ENCODE peak calls at places on chromosomes 16 and 17, in nine cellular contexts. N is suprapubic skin, G is sigmoid colon, V is upper lobe of left lung, I is tibial nerve, U is body of pancreas, E is ovary, O is A549, Z is thyroid gland. L is an unnamed sample.
A peak's percentile ranks its signal among the peaks of the same experiment; 100 is the strongest.

GRCh38 chr17:76027159-76027839 is at the start of gene EVPL:
- DNase-seq in Z (peak; percentile 98), I (no peak), E (no peak), G (no peak), U (peak; percentile 75), O (peak; percentile 62), V (peak; percentile 96), N (no peak), L (no peak)

GRCh38 chr17:38879878-38880727 is 10.2 kb downstream of the LASP1 start:
- DNase-seq in N (no peak), Z (peak; percentile 68), O (peak; percentile 95), V (no peak), U (peak; percentile 68), I (no peak), G (peak; percentile 79), E (peak; percentile 64), L (no peak)

GRCh38 chr16:81190667-81191066 is 47.8 kb upstream of the BCO1 start:
- DNase-seq in I (no peak), U (no peak), N (no peak), O (peak; percentile 54), E (no peak), V (no peak), G (no peak), Z (no peak), L (no peak)

GRCh38 chr16:3186946-3187690 is 886 bp upstream of the OR1F1 start:
- DNase-seq in U (no peak), V (no peak), G (no peak), E (no peak), Z (no peak), I (no peak), O (no peak), N (no peak), L (no peak)

GRCh38 chr17:65018612-65019290 is 37.8 kb downstream of the GNA13 start:
- DNase-seq in V (no peak), Z (no peak), U (no peak), E (no peak), N (no peak), O (no peak), I (no peak), G (no peak), L (no peak)

GRCh38 chr17:35160354-35161201 is 13.0 kb downstream of the UNC45B start:
- DNase-seq in O (no peak), G (no peak), E (no peak), V (no peak), U (no peak), I (no peak), N (no peak), Z (no peak), L (no peak)

GRCh38 chr16:70706948-70707465 is 21.2 kb upstream of the MTSS2 start:
- DNase-seq in G (peak; percentile 90), O (peak; percentile 74), E (peak; percentile 65), Z (no peak), V (no peak), U (no peak), I (no peak), N (no peak), L (no peak)

GRCh38 chr16:72909196-72909595 is 138.7 kb downstream of the ZFHX3 start:
- DNase-seq in U (no peak), N (no peak), O (no peak), Z (no peak), E (no peak), I (no peak), G (no peak), V (no peak), L (no peak)

GRCh38 chr16:19481769-19482168 is 40.1 kb downstream of the GDE1 start:
- DNase-seq in N (no peak), I (no peak), E (no peak), Z (no peak), G (no peak), O (no peak), V (no peak), U (no peak), L (no peak)

GRCh38 chr16:3952342-3953131 is 72.0 kb upstream of the CREBBP start:
- DNase-seq in U (peak; percentile 62), V (no peak), I (peak; percentile 89), N (peak; percentile 91), G (peak; percentile 90), Z (peak; percentile 46), E (peak; percentile 65), O (no peak), L (peak; percentile 91)

GRCh38 chr17:37406635-37407455 is at the start of the genes ACACA and TADA2A:
- DNase-seq in N (peak; percentile 86), G (peak; percentile 88), E (peak; percentile 62), O (peak; percentile 93), V (peak; percentile 80), U (peak; percentile 83), I (peak; percentile 44), Z (peak; percentile 80), L (peak; percentile 90)

GRCh38 chr17:68057531-68057952 is 22.0 kb downstream of the KPNA2 start:
- DNase-seq in G (no peak), E (no peak), I (no peak), U (peak; percentile 13), N (no peak), Z (no peak), V (peak; percentile 25), O (no peak), L (no peak)

GRCh38 chr16:75494696-75495601 is at the start of gene CHST6:
- DNase-seq in U (peak; percentile 11), G (no peak), I (no peak), Z (peak; percentile 44), V (no peak), O (no peak), E (no peak), N (no peak), L (peak; percentile 57)

DNA sequence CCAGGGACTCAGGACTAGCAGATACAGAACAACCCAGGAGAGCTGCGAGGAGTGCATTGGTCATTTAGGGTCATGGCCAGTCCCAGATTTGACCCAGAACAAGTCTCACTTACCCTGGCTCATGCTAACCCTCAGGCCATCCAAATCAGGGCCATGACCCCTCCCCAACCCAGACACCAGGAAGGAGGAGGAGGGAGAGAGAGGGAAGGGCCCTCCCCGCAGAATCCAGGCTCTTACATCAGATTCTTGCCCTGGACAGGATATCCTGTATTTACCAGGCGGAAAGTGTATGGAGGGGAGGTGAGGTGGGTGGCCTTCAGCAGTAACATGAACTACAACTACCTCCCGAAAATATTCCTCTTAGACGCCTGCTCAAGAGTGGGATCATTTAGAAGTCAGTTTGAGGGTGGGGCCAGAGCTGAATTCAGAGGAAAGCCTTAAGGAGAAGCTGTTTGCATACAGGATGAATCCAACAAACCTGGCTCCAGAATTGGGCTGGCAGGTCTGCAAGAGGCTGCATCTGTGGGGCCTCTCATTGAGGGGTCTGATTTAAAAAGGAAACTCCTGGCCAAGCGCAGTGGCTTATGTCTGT is 2.1 kb downstream of the VAT1 start:
- DNase-seq in Z (no peak), I (no peak), U (no peak), V (no peak), O (no peak), N (no peak), E (no peak), G (no peak), L (peak; percentile 41)
- TF ChIP-seq POLR2A in Z (no peak), I (no peak), U (no peak), V (no peak), O (no peak), N (no peak), E (no peak), G (no peak), L (no peak)

GRCh38 chr17:1095093-1095852 is 84.5 kb downstream of the ABR start:
- DNase-seq in U (peak; percentile 51), O (no peak), I (no peak), V (peak; percentile 92), E (no peak), N (no peak), Z (no peak), G (no peak), L (peak; percentile 51)
- H3K27ac ChIP-seq in U (no peak overlapping the region), O (no peak overlapping the region), I (peak overlapping the region; percentile 59), V (peak overlapping the region; percentile 94), E (no peak overlapping the region), N (peak overlapping the region; percentile 70), Z (no peak overlapping the region), G (no peak overlapping the region), L (peak overlapping the region; percentile 96)

GRCh38 chr16:549544-550263 is 10.5 kb upstream of the PRR35 start:
- DNase-seq in E (no peak), O (no peak), U (no peak), N (no peak), G (no peak), V (no peak), Z (no peak), I (no peak), L (no peak)

GRCh38 chr16:543301-544164 is 16.0 kb downstream of the CAPN15 start:
- DNase-seq in E (no peak), V (no peak), Z (no peak), U (no peak), G (no peak), N (no peak), I (no peak), O (no peak), L (no peak)

GRCh38 chr16:544517-544916 is 15.7 kb upstream of the PRR35 start:
- DNase-seq in G (no peak), E (no peak), O (no peak), N (no peak), U (no peak), I (no peak), Z (no peak), V (no peak), L (no peak)

GRCh38 chr16:548586-548985 is 11.6 kb upstream of the PRR35 start:
- DNase-seq in E (no peak), V (no peak), O (no peak), U (no peak), Z (no peak), I (no peak), G (no peak), N (no peak), L (no peak)

GRCh38 chr16:546909-547770 is 13.1 kb upstream of the PRR35 start:
- DNase-seq in N (no peak), Z (peak; percentile 59), O (no peak), G (peak; percentile 86), I (peak; percentile 54), U (peak; percentile 71), E (peak; percentile 88), V (peak; percentile 63), L (peak; percentile 85)
- TF ChIP-seq POLR2A in N (no peak), Z (no peak), O (no peak), G (no peak), I (no peak), U (no peak), E (no peak), V (no peak), L (no peak)

DNA sequence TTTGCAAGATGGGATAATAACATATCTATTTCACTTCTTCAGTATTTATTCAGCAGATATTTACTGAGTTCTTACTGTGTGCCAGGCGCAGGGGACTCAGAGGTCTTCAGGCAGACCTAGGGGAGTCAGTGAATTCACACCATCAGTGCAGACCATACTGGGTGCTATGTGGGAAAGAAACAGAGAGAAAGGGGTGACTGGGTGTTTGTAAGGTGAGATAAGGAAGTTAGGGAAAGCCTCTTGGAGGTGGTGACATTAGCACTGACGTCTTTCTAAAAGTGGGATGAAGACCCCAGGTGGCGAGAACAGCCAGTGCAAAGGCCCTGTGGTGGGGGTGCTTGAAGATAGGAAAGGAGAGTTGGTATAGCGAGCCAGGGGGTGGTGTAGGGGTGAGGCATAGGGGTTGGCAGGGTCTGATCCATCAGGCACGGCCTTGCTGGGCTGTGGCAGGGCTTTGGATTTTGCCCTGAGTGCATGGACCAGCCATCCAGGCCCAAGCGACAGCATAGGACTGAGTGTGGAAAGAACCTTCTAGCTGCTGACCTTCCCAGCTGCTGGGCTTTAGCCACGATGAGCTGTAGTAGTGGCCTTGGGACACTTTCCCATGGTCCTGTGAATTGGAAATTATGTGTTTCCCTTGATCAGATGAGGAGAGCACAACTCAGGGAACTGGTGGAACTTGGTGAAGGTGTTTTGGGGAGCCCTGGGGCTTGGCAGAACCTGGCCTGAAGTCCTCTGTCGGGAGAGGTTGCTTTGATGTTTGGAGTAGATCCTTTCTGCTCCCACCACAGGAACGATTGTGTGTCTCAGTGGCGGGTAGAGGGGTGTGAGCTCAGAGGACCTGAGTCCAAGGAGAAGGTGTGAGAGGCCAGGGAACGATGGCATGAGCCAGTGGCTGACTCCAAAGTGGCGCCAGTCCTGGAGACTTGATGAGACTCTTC is 3.9 kb upstream of the SOCS1 start:
- DNase-seq in V (no peak), Z (no peak), E (no peak), G (no peak), O (no peak), N (no peak), U (no peak), I (no peak), L (no peak)
- H3K27ac ChIP-seq in V (no peak overlapping the region), Z (no peak overlapping the region), E (no peak overlapping the region), G (no peak overlapping the region), O (no peak overlapping the region), N (no peak overlapping the region), U (no peak overlapping the region), I (no peak overlapping the region), L (peak overlapping the region; percentile 54)